ENCODE peak calls at places on chromosome 20, in five cellular contexts. H, C, G, W and L are unnamed samples.

GRCh38 chr20:11906626-11907480 is 10.8 kb upstream of the BTBD3 start:
- DNase-seq in W (no peak), C (no peak), G (no peak), H (no peak), L (no peak)

GRCh38 chr20:57205625-57206219 is 60.7 kb downstream of the BMP7 start:
- DNase-seq in W (no peak), H (no peak), C (no peak), G (peak; percentile 77), L (peak; percentile 43)

GRCh38 chr20:22654243-22654642 is 69.9 kb upstream of the FOXA2 start:
- DNase-seq in C (no peak), H (no peak), G (no peak), W (no peak), L (no peak)

GRCh38 chr20:50717312-50717711 is 14.1 kb upstream of the PARD6B start:
- DNase-seq in H (no peak), G (no peak), W (no peak), C (no peak), L (no peak)

GRCh38 chr20:17609978-17610377 is 40.1 kb downstream of the DSTN start:
- DNase-seq in G (no peak), C (no peak), W (no peak), H (no peak), L (no peak)

GRCh38 chr20:11296221-11296620 is 621.5 kb upstream of the BTBD3 start:
- DNase-seq in C (no peak), H (no peak), G (no peak), W (peak; percentile 66), L (no peak)

GRCh38 chr20:53737404-53738038 is 143.9 kb upstream of the ZNF217 start:
- DNase-seq in H (no peak), G (no peak), W (no peak), C (no peak), L (peak; percentile 17)

GRCh38 chr20:1377341-1377871 is 15.4 kb downstream of the FKBP1A start:
- DNase-seq in H (no peak), W (no peak), C (no peak), G (no peak), L (no peak)

GRCh38 chr20:46438156-46438750 is 31.8 kb upstream of the ELMO2 start:
- DNase-seq in H (peak; percentile 15), W (peak; percentile 56), C (no peak), G (peak; percentile 32), L (peak; percentile 34)

GRCh38 chr20:1322511-1323245 is 6.3 kb downstream of the SDCBP2 start:
- DNase-seq in W (no peak), G (peak; percentile 99), C (no peak), H (no peak), L (peak; percentile 98)

DNA sequence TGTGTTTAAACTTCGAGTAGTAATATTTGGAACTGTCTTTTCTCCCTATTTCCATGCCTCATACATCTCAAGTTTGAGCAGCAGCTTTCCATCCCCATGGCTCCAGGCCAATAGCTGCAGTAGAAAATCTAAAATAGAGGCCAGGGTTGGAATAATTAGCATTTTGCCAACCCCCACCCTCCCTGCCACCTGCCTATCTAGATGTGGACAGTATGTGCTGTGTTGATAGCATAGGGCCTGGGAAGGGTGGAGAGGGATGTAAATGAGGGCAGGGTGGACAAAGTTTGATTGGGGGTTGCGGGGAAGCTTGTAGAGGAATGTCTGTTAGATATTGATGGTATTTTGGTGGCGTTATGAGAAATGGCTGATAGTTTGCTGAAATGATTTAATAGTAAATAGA is 5.6 kb downstream of the TOP1 start:
- DNase-seq in G (no peak), C (no peak), W (no peak), H (no peak), L (no peak)
- H3K23ac ChIP-seq in G (peak overlapping the region; percentile 36), C (no peak overlapping the region), W (no peak overlapping the region), H (peak overlapping the region; percentile 25), L (no peak overlapping the region)

DNA sequence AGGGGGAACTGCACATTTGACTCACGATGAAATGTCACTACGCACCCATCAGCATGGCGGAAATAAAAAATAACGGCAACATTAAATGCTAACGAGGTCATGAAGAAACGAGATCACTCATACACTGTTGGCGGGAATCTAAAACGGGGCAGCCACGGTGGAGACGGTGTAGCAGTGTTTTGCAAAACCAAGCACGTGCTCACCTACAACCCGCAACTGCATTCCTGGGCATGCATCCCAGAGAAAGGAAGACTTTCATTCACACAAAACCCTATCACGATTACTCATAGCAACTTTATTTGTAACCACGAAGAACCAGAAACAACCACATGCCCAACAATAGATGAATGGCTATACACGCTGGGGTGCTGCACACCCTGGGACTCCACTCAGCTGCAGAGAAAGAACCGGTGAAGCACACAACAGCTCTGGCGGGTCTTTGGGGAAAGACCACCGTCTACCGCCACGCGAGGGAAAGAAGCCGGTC is 77.0 kb downstream of the YTHDF1 start:
- DNase-seq in G (no peak), H (no peak), W (no peak), C (no peak), L (no peak)
- H3K23ac ChIP-seq in G (no peak overlapping the region), H (no peak overlapping the region), W (no peak overlapping the region), C (no peak overlapping the region), L (no peak overlapping the region)

DNA sequence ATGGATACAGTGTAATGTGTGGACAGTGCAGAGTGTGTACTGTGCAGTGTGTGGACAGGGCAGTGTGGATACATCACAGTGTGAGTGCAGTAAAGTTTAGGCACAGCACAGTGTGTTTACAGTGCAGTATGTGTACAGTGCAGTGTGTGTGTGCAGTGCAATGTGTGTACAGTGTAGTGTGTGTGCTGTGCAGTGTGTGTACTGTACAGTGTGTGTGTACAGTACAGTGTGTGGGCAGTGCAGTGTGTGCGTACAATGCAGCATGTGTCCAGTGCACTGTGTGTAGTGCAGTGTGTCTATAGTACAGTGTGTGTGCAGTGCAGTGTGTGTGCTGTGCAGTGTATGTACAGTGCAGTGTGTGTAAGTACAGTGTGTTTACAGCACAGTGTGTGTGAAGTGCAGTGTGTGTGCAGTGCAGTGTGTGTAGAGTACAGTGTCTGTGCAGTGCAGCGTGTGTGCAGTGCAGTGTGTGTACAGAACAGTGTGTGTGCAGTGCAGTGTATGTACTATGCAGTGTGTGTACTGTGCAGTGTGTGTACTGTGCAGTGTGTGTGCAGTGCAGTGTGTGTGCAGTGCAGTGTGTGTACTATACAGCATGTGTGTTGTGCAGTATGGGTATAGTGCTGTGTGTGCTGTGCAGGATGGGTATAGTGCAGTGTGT is 385.2 kb downstream of the KIF16B start:
- DNase-seq in W (no peak), H (no peak), C (no peak), G (no peak), L (no peak)
- H3K23ac ChIP-seq in W (peak overlapping the region; percentile 90), H (peak overlapping the region; percentile 76), C (no peak overlapping the region), G (no peak overlapping the region), L (no peak overlapping the region)

GRCh38 chr20:32057785-32058184 is 5.7 kb downstream of the HCK start:
- DNase-seq in C (no peak), W (no peak), H (no peak), G (no peak), L (no peak)
- H3K23ac ChIP-seq in C (no peak overlapping the region), W (no peak overlapping the region), H (no peak overlapping the region), G (no peak overlapping the region), L (no peak overlapping the region)

GRCh38 chr20:49384437-49385434 is 97.7 kb downstream of the KCNB1 start:
- DNase-seq in W (peak; percentile 89), G (peak; percentile 26), H (peak; percentile 85), C (peak; percentile 93), L (peak; percentile 47)

GRCh38 chr20:49379338-49379737 is 101.5 kb upstream of the ZNFX1 start:
- DNase-seq in H (no peak), C (no peak), W (no peak), G (no peak), L (no peak)

GRCh38 chr20:49377326-49377725 is 99.5 kb upstream of the ZNFX1 start:
- DNase-seq in C (no peak), W (no peak), H (no peak), G (no peak), L (no peak)

GRCh38 chr20:49381558-49382493 is 100.6 kb downstream of the KCNB1 start:
- DNase-seq in C (no peak), W (no peak), G (peak; percentile 10), H (no peak), L (no peak)

DNA sequence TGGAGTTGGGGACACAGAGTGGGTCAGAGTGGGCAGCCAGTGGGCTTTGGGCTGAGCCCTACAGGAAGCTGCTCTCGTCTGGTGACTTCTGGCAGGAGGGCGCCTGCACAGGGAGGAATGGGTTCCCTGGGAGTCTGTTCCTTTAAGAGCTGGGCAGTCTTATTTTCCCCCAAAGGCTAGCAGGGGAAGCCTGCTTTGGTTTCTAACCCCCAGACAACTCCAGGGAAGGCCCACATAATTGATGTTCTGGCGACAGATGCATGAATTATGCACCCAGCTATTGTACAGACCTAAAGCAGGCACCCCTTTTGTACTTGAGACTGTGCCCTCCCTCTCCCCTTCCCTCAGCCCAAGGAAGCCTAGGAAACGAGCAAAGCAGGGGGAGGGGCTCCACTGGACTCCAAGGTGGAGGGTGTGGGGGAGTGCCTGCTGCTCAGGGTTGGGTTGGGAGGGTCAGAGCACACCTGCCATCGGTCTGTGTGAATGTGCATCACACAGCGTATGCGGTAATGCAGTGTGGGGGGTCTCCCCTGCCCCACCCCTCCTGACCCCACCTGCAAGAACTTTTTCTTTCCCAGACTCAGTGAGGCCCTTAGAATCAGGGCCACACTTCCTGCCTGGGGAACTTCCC is 102.1 kb downstream of the KCNB1 start:
- DNase-seq in G (no peak), C (peak; percentile 70), W (peak; percentile 27), H (no peak), L (no peak)
- H3K23ac ChIP-seq in G (no peak overlapping the region), C (no peak overlapping the region), W (no peak overlapping the region), H (no peak overlapping the region), L (no peak overlapping the region)

GRCh38 chr20:45218636-45219035 is 2.5 kb upstream of the SEMG2 start:
- DNase-seq in H (no peak), W (no peak), C (no peak), G (no peak), L (no peak)
- H3K23ac ChIP-seq in H (no peak overlapping the region), W (no peak overlapping the region), C (no peak overlapping the region), G (no peak overlapping the region), L (no peak overlapping the region)

GRCh38 chr20:62228982-62229545 is 9.0 kb upstream of the HRH3 start:
- DNase-seq in H (no peak), C (no peak), G (no peak), W (no peak), L (no peak)
- H3K23ac ChIP-seq in H (no peak overlapping the region), C (no peak overlapping the region), G (no peak overlapping the region), W (no peak overlapping the region), L (no peak overlapping the region)

DNA sequence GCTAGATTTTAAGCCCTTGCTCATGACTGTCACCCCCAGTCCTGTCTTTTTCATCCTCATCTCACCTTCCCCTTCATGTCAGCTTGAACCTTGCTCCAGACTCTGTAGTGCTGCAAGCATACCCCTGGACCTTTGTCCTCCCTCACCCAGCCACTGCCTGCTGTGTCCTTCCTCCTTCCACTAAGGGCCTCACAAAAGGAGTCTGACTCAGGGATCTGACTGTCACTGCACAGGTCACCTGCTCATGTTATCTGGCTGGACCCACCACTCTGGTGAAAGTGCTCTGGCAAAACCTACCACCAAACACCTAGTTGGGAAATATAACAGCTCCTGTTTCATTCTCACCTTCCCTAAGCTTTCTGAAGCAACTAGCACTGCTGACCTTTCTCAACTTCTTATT is 151.4 kb downstream of the INSM1 start:
- DNase-seq in C (no peak), W (no peak), G (no peak), H (no peak), L (no peak)
- H3K23ac ChIP-seq in C (no peak overlapping the region), W (no peak overlapping the region), G (no peak overlapping the region), H (no peak overlapping the region), L (peak overlapping the region; percentile 43)